ENCODE peak calls at places on chromosomes 5 and 9, in ten cellular contexts. H, F, N, Z, A, U, W, T, Q and I are unnamed samples.

GRCh38 chr5:150904479-150905311 is at the start of gene ZNF300:
- DNase-seq in H (no peak), A (peak; percentile 93), T (peak; percentile 89), Z (peak; percentile 83), U (peak; percentile 85), Q (peak; percentile 73), F (peak; percentile 91), N (peak; percentile 89), W (peak; percentile 85), I (peak; percentile 77)

GRCh38 chr5:145479862-145480261 is 355.3 kb downstream of the PRELID2 start:
- DNase-seq in W (no peak), Z (no peak), A (no peak), H (no peak), N (no peak), F (no peak), T (no peak), Q (no peak), U (no peak), I (no peak)

GRCh38 chr5:52787600-52788504 is at the start of the genes ITGA1 and PELO:
- DNase-seq in W (peak; percentile 86), F (peak; percentile 76), Q (peak; percentile 90), U (peak; percentile 78), Z (peak; percentile 85), A (peak; percentile 77), N (peak; percentile 95), H (peak; percentile 60), T (peak; percentile 89), I (peak; percentile 95)

GRCh38 chr5:76479973-76480667 is 77.0 kb downstream of the IQGAP2 start:
- DNase-seq in Q (no peak), H (peak; percentile 22), F (no peak), W (peak; percentile 50), T (no peak), U (no peak), A (no peak), Z (no peak), N (no peak), I (no peak)

GRCh38 chr9:124322618-124323432 is 65.1 kb downstream of the NEK6 start:
- DNase-seq in Q (no peak), T (no peak), W (no peak), F (no peak), H (peak; percentile 95), N (no peak), A (no peak), U (no peak), Z (no peak), I (no peak)

GRCh38 chr5:36452394-36453100 is 150.8 kb upstream of the RANBP3L start:
- DNase-seq in T (no peak), A (no peak), Q (no peak), W (no peak), Z (no peak), F (no peak), H (no peak), U (no peak), N (no peak), I (peak; percentile 46)

GRCh38 chr5:142922223-142922952 is 152.2 kb downstream of the ARHGAP26 start:
- DNase-seq in U (no peak), Q (no peak), H (peak; percentile 65), A (peak; percentile 90), T (no peak), Z (no peak), N (no peak), W (peak; percentile 95), F (no peak), I (no peak)

GRCh38 chr9:121859646-121860045 is 208.2 kb downstream of the DAB2IP start:
- DNase-seq in U (no peak), H (no peak), Z (no peak), W (no peak), A (no peak), Q (no peak), F (no peak), T (no peak), N (no peak), I (no peak)

GRCh38 chr5:139061856-139062255 is 136.3 kb downstream of the SIL1 start:
- DNase-seq in N (no peak), H (no peak), A (no peak), W (no peak), T (no peak), Z (no peak), Q (no peak), U (no peak), F (no peak), I (no peak)

GRCh38 chr9:110246214-110246613 is 10.1 kb downstream of the TXN start:
- DNase-seq in A (no peak), H (no peak), U (no peak), Z (no peak), F (no peak), T (no peak), N (no peak), Q (no peak), W (no peak), I (no peak)
- H3K4me3 ChIP-seq in A (no peak overlapping the region), H (no peak overlapping the region), U (no peak overlapping the region), Z (no peak overlapping the region), F (no peak overlapping the region), T (no peak overlapping the region), N (no peak overlapping the region), Q (no peak overlapping the region), W (no peak overlapping the region), I (no peak overlapping the region)

GRCh38 chr5:42995152-42995751 is 44.9 kb downstream of the ANXA2R start:
- DNase-seq in W (no peak), Q (no peak), H (peak; percentile 47), A (no peak), U (no peak), T (no peak), N (no peak), F (no peak), Z (no peak), I (no peak)

GRCh38 chr5:42991477-42992034 is 48.6 kb downstream of the ANXA2R start:
- DNase-seq in U (no peak), N (no peak), Z (no peak), H (no peak), F (no peak), A (no peak), T (peak; percentile 86), W (no peak), Q (no peak), I (no peak)

GRCh38 chr5:42994285-42995151 is 45.6 kb downstream of the ANXA2R start:
- DNase-seq in T (peak; percentile 96), U (peak; percentile 89), A (peak; percentile 96), N (peak; percentile 90), W (peak; percentile 81), F (peak; percentile 85), Q (peak; percentile 94), H (peak; percentile 95), Z (peak; percentile 86), I (peak; percentile 97)

GRCh38 chr5:42992035-42992570 is 48.0 kb downstream of the ANXA2R start:
- DNase-seq in Q (peak; percentile 90), T (peak; percentile 97), W (peak; percentile 71), N (peak; percentile 88), A (peak; percentile 88), F (peak; percentile 64), H (peak; percentile 99), U (peak; percentile 89), Z (peak; percentile 80), I (peak; percentile 98)

DNA sequence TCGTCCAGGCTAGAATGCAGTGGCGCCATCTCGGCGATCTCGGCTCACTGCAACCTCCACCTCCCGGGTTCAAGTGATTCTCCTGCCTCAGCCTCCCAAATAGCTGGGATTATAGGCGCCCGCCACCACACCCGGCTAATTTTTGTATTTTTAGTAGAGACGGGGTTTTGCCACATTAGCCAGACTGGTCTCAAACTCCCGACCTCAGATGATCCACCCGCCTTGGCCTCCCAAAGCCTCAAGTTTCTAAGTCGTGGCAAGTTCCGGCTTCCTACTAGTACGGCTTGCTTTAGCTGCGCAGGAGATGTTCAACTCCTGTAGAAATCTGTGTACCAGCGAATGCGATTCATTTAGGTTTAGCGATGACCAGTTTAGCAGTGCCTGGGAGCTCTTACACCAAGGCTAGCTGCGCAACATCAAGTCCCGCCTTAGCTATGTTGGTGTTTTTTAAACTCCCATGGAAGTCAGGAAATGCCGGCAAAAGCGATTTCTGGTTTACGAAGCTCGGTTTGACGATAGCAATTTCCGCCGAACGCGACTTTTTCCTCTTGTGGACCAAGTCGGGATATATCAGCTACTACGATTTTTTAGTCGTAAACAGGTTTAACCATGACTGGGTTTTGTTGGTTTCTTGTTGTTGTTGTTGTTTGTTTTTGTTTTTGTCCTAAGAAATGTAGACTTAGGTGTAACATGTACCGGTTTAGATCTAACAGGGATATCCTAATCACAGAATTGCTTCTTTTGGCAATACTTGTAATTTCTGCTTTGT is 46.4 kb downstream of the ANXA2R start:
- DNase-seq in A (peak; percentile 88), W (no peak), U (peak; percentile 41), T (peak; percentile 88), H (peak; percentile 90), Q (peak; percentile 35), F (no peak), N (no peak), Z (no peak), I (no peak)
- TF ChIP-seq POLR2A in A (no peak), W (no peak), U (no peak), T (no peak), H (peak; percentile 57), Q (no peak), F (no peak), N (no peak), Z (no peak), I (no peak)

DNA sequence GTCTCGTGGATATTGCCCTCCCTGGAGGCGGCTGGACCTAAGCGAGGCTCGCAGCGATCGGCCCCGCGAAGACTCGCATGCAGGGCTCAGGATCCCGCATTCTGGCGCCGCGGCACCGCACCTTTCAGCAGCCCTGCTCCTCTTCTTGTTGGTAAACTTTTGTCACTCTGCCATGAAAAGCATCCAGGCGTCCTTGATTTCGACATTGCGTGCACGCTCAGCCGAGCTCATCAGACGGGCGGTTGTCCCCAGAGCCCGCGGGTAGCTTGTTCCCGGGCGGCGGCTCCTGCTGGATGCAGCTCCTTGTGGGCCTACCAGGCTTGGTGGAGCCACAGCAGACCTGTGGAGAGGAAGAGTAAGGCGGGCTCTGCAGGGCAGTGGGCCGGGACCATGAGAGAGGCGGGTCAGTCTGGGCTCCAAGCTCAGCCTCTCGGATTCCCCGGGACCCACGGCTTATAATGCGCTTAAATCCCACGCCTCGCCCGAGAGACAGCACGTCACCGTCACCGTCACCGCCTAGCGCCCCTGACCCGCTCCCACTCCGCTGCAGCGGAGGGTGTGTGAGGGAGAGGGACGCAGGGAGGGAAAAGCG is 1.8 kb upstream of the ANKRD18A start:
- DNase-seq in N (no peak), T (peak; percentile 82), A (no peak), W (peak; percentile 12), U (no peak), Q (peak; percentile 22), Z (no peak), H (peak; percentile 66), F (no peak), I (no peak)
- H3K4me3 ChIP-seq in N (peak overlapping the region; percentile 50), T (peak overlapping the region; percentile 55), A (no peak overlapping the region), W (peak overlapping the region; percentile 68), U (peak overlapping the region; percentile 64), Q (peak overlapping the region; percentile 44), Z (no peak overlapping the region), H (peak overlapping the region; percentile 56), F (no peak overlapping the region), I (no peak overlapping the region)

DNA sequence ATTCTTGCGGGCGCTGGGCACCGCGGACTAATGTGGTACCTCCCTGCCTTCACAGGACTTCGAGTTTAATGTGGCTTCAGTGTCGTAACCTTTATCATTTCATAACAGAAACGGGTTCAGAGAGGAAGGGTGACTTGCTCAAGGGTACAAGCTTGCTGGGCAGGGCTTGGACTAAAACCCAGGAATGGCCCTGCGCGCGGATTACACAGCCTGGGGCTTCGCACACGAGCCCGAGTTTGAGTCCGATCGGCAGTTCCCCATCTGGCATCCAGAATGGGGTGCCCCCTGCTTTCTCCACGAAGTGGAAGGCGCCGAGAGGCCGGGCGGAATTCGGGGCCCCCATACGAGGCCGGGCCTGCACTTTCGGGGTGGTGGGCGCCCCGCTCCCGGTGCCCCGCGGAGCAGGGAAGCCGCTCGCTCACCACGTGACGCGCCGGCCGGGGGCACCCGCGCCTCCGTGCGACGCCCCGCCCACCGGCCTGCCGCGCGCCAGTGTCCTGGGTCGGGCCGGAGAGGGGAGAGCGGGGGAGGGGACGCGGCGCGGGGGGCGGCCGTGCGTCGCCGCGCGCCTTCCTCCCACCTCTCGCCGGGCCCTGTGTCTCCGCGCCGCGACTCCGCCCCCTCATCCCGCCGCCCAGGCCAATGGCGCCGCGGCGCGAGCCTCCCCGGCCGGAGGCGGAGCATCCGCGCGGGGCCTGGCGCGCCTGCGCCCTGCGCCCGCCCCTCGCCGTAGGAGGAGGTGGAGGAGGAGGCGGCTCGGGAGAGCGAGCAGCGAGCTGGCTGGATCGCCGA is at the start of gene SET:
- DNase-seq in Z (peak; percentile 93), F (peak; percentile 97), U (peak; percentile 96), W (peak; percentile 84), A (peak; percentile 94), H (peak; percentile 95), Q (peak; percentile 97), N (peak; percentile 97), T (peak; percentile 99), I (peak; percentile 86)
- TF ChIP-seq POLR2A in Z (peak; percentile 97), F (peak; percentile 94), U (peak; percentile 97), W (peak; percentile 78), A (no peak), H (peak; percentile 92), Q (peak; percentile 96), N (no peak), T (no peak), I (peak; percentile 71)